ENCODE peak calls at places on chromosome 2, in eight cellular contexts. One of them, this sample, is unnamed.

GRCh38 chr2:182379235-182379634 is 47.6 kb downstream of the PDE1A start:
- DNase-seq in dorsolateral prefrontal cortex: no peak
- DNase-seq in transverse colon: no peak
- DNase-seq in testis: no peak
- DNase-seq in ovary: no peak
- DNase-seq in heart right ventricle: no peak
- DNase-seq in endodermal cell: no peak
- DNase-seq in right lobe of liver: no peak
- DNase-seq in this sample: no peak

GRCh38 chr2:74806913-74807312 is 27.0 kb upstream of the HK2 start:
- DNase-seq in dorsolateral prefrontal cortex: no peak
- DNase-seq in transverse colon: no peak
- DNase-seq in testis: no peak
- DNase-seq in ovary: no peak
- DNase-seq in heart right ventricle: no peak
- DNase-seq in endodermal cell: no peak
- DNase-seq in right lobe of liver: no peak
- DNase-seq in this sample: no peak

GRCh38 chr2:102505290-102505689 is 32.3 kb downstream of the SLC9A4 start:
- DNase-seq in dorsolateral prefrontal cortex: no peak
- DNase-seq in transverse colon: peak
- DNase-seq in testis: no peak
- DNase-seq in ovary: no peak
- DNase-seq in heart right ventricle: no peak
- DNase-seq in endodermal cell: no peak
- DNase-seq in right lobe of liver: no peak
- DNase-seq in this sample: peak

GRCh38 chr2:85537600-85538506 is 1.1 kb upstream of the MAT2A start:
- DNase-seq in dorsolateral prefrontal cortex: peak
- DNase-seq in transverse colon: peak
- DNase-seq in testis: peak
- DNase-seq in ovary: peak
- DNase-seq in heart right ventricle: peak
- DNase-seq in endodermal cell: peak
- DNase-seq in right lobe of liver: peak
- DNase-seq in this sample: peak

GRCh38 chr2:149650006-149650405 is 62.4 kb upstream of the MMADHC start:
- DNase-seq in dorsolateral prefrontal cortex: no peak
- DNase-seq in transverse colon: no peak
- DNase-seq in testis: no peak
- DNase-seq in ovary: no peak
- DNase-seq in heart right ventricle: no peak
- DNase-seq in endodermal cell: no peak
- DNase-seq in right lobe of liver: no peak
- DNase-seq in this sample: no peak

GRCh38 chr2:216858312-216858711 is 1.6 kb downstream of the TNP1 start:
- DNase-seq in dorsolateral prefrontal cortex: no peak
- DNase-seq in transverse colon: no peak
- DNase-seq in testis: no peak
- DNase-seq in ovary: no peak
- DNase-seq in heart right ventricle: no peak
- DNase-seq in endodermal cell: no peak
- DNase-seq in right lobe of liver: no peak
- DNase-seq in this sample: no peak

GRCh38 chr2:98013407-98014042 is 17.8 kb upstream of the TMEM131 start:
- DNase-seq in dorsolateral prefrontal cortex: no peak
- DNase-seq in transverse colon: no peak
- DNase-seq in testis: no peak
- DNase-seq in ovary: no peak
- DNase-seq in heart right ventricle: no peak
- DNase-seq in endodermal cell: peak
- DNase-seq in right lobe of liver: no peak
- DNase-seq in this sample: no peak

GRCh38 chr2:242020196-242021004 is 150.9 kb downstream of the RTP5 start:
- DNase-seq in dorsolateral prefrontal cortex: peak
- DNase-seq in transverse colon: peak
- DNase-seq in testis: peak
- DNase-seq in ovary: peak
- DNase-seq in heart right ventricle: no peak
- DNase-seq in endodermal cell: no peak
- DNase-seq in right lobe of liver: no peak
- DNase-seq in this sample: no peak

GRCh38 chr2:72572501-72572900 is 253.3 kb downstream of the EXOC6B start:
- DNase-seq in dorsolateral prefrontal cortex: no peak
- DNase-seq in transverse colon: no peak
- DNase-seq in testis: no peak
- DNase-seq in ovary: no peak
- DNase-seq in heart right ventricle: no peak
- DNase-seq in endodermal cell: no peak
- DNase-seq in right lobe of liver: no peak
- DNase-seq in this sample: no peak

GRCh38 chr2:173400760-173401159 is 46.1 kb downstream of the CDCA7 start:
- DNase-seq in dorsolateral prefrontal cortex: no peak
- DNase-seq in transverse colon: no peak
- DNase-seq in testis: no peak
- DNase-seq in ovary: no peak
- DNase-seq in heart right ventricle: no peak
- DNase-seq in endodermal cell: peak
- DNase-seq in right lobe of liver: no peak
- DNase-seq in this sample: peak
- H3K4me3 ChIP-seq in dorsolateral prefrontal cortex: no peak
- H3K4me3 ChIP-seq in transverse colon: no peak
- H3K4me3 ChIP-seq in testis: no peak
- H3K4me3 ChIP-seq in ovary: no peak
- H3K4me3 ChIP-seq in heart right ventricle: no peak
- H3K4me3 ChIP-seq in endodermal cell: no peak
- H3K4me3 ChIP-seq in right lobe of liver: no peak
- H3K4me3 ChIP-seq in this sample: peak

GRCh38 chr2:123438277-123439050 is 586.6 kb upstream of the CNTNAP5 start:
- DNase-seq in dorsolateral prefrontal cortex: no peak
- DNase-seq in transverse colon: no peak
- DNase-seq in testis: no peak
- DNase-seq in ovary: no peak
- DNase-seq in heart right ventricle: no peak
- DNase-seq in endodermal cell: no peak
- DNase-seq in right lobe of liver: no peak
- DNase-seq in this sample: no peak

GRCh38 chr2:123434681-123435080 is 590.4 kb upstream of the CNTNAP5 start:
- DNase-seq in dorsolateral prefrontal cortex: no peak
- DNase-seq in transverse colon: no peak
- DNase-seq in testis: no peak
- DNase-seq in ovary: no peak
- DNase-seq in heart right ventricle: no peak
- DNase-seq in endodermal cell: no peak
- DNase-seq in right lobe of liver: no peak
- DNase-seq in this sample: no peak
- H3K4me3 ChIP-seq in dorsolateral prefrontal cortex: no peak
- H3K4me3 ChIP-seq in transverse colon: no peak
- H3K4me3 ChIP-seq in testis: no peak
- H3K4me3 ChIP-seq in ovary: no peak
- H3K4me3 ChIP-seq in heart right ventricle: no peak
- H3K4me3 ChIP-seq in endodermal cell: no peak
- H3K4me3 ChIP-seq in right lobe of liver: no peak
- H3K4me3 ChIP-seq in this sample: no peak

GRCh38 chr2:143087033-143087432 is 42.2 kb upstream of the ARHGAP15 start:
- DNase-seq in dorsolateral prefrontal cortex: no peak
- DNase-seq in transverse colon: no peak
- DNase-seq in testis: no peak
- DNase-seq in ovary: no peak
- DNase-seq in heart right ventricle: no peak
- DNase-seq in endodermal cell: no peak
- DNase-seq in right lobe of liver: no peak
- DNase-seq in this sample: no peak

GRCh38 chr2:143081616-143082015 is 47.6 kb upstream of the ARHGAP15 start:
- DNase-seq in dorsolateral prefrontal cortex: no peak
- DNase-seq in transverse colon: no peak
- DNase-seq in testis: no peak
- DNase-seq in ovary: no peak
- DNase-seq in heart right ventricle: no peak
- DNase-seq in endodermal cell: no peak
- DNase-seq in right lobe of liver: no peak
- DNase-seq in this sample: no peak

GRCh38 chr2:143083636-143084035 is 45.6 kb upstream of the ARHGAP15 start:
- DNase-seq in dorsolateral prefrontal cortex: no peak
- DNase-seq in transverse colon: no peak
- DNase-seq in testis: no peak
- DNase-seq in ovary: no peak
- DNase-seq in heart right ventricle: no peak
- DNase-seq in endodermal cell: no peak
- DNase-seq in right lobe of liver: no peak
- DNase-seq in this sample: peak

GRCh38 chr2:143085125-143085784 is 44.0 kb upstream of the ARHGAP15 start:
- DNase-seq in dorsolateral prefrontal cortex: no peak
- DNase-seq in transverse colon: no peak
- DNase-seq in testis: no peak
- DNase-seq in ovary: no peak
- DNase-seq in heart right ventricle: no peak
- DNase-seq in endodermal cell: no peak
- DNase-seq in right lobe of liver: no peak
- DNase-seq in this sample: no peak
- H3K4me3 ChIP-seq in dorsolateral prefrontal cortex: no peak
- H3K4me3 ChIP-seq in transverse colon: no peak
- H3K4me3 ChIP-seq in testis: no peak
- H3K4me3 ChIP-seq in ovary: no peak
- H3K4me3 ChIP-seq in heart right ventricle: no peak
- H3K4me3 ChIP-seq in endodermal cell: no peak
- H3K4me3 ChIP-seq in right lobe of liver: no peak
- H3K4me3 ChIP-seq in this sample: no peak

DNA sequence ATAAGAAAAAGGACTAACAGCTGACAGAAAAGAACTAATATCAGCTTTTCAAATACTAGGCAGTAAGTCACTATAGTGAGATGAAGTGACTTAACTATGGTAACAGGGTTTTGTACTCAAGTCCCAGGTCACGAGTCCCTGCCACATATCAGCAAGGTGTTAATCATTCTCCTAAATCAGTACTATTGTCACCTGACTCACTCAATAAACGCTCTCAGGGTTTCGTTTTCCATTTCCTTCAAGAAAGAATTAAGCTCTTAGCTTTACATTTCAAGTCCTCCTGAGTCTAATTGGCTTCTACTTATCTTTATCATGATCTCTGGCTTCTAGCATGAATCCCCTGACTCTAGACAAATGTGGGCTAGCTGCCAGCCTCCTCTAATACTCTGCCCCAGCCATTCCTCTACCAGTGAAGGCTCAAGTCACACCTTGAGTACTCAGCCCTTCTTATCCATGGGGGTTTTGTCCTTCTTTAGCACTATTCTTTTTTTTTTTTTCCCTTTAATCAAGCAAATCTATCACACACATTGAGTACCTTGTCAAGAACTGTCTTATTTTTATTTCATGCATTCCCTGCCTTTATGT is 20.1 kb downstream of the BUB1 start:
- DNase-seq in dorsolateral prefrontal cortex: no peak
- DNase-seq in transverse colon: peak
- DNase-seq in testis: no peak
- DNase-seq in ovary: no peak
- DNase-seq in heart right ventricle: no peak
- DNase-seq in endodermal cell: no peak
- DNase-seq in right lobe of liver: no peak
- DNase-seq in this sample: no peak
- H3K4me3 ChIP-seq in dorsolateral prefrontal cortex: no peak
- H3K4me3 ChIP-seq in transverse colon: peak
- H3K4me3 ChIP-seq in testis: no peak
- H3K4me3 ChIP-seq in ovary: no peak
- H3K4me3 ChIP-seq in heart right ventricle: no peak
- H3K4me3 ChIP-seq in endodermal cell: no peak
- H3K4me3 ChIP-seq in right lobe of liver: no peak
- H3K4me3 ChIP-seq in this sample: no peak

DNA sequence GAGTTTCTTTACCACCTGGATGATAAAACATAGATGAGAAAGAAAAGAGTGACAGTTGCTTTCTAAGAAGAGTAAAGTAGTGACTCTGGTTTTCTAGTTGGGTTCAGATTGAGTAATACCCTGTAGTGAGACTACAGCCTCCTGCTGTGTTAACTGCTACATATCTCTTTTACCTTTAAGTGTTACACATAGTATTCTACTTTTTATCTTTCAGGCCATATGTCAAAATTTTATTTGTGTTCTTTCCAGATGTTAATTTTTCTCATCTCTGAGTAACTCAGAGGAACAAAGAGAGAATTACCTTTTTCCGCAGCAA is 348.2 kb downstream of the CTNNA2 start:
- DNase-seq in dorsolateral prefrontal cortex: no peak
- DNase-seq in transverse colon: no peak
- DNase-seq in testis: no peak
- DNase-seq in ovary: no peak
- DNase-seq in heart right ventricle: no peak
- DNase-seq in endodermal cell: no peak
- DNase-seq in right lobe of liver: no peak
- DNase-seq in this sample: no peak
- H3K4me3 ChIP-seq in dorsolateral prefrontal cortex: no peak
- H3K4me3 ChIP-seq in transverse colon: no peak
- H3K4me3 ChIP-seq in testis: no peak
- H3K4me3 ChIP-seq in ovary: no peak
- H3K4me3 ChIP-seq in heart right ventricle: no peak
- H3K4me3 ChIP-seq in endodermal cell: no peak
- H3K4me3 ChIP-seq in right lobe of liver: no peak
- H3K4me3 ChIP-seq in this sample: no peak

GRCh38 chr2:1484131-1484884 is 71.0 kb downstream of the TPO start:
- DNase-seq in dorsolateral prefrontal cortex: peak
- DNase-seq in transverse colon: no peak
- DNase-seq in testis: no peak
- DNase-seq in ovary: no peak
- DNase-seq in heart right ventricle: no peak
- DNase-seq in endodermal cell: peak
- DNase-seq in right lobe of liver: no peak
- DNase-seq in this sample: no peak
- H3K4me3 ChIP-seq in dorsolateral prefrontal cortex: no peak
- H3K4me3 ChIP-seq in transverse colon: no peak
- H3K4me3 ChIP-seq in testis: no peak
- H3K4me3 ChIP-seq in ovary: no peak
- H3K4me3 ChIP-seq in heart right ventricle: no peak
- H3K4me3 ChIP-seq in endodermal cell: no peak
- H3K4me3 ChIP-seq in right lobe of liver: no peak
- H3K4me3 ChIP-seq in this sample: no peak

DNA sequence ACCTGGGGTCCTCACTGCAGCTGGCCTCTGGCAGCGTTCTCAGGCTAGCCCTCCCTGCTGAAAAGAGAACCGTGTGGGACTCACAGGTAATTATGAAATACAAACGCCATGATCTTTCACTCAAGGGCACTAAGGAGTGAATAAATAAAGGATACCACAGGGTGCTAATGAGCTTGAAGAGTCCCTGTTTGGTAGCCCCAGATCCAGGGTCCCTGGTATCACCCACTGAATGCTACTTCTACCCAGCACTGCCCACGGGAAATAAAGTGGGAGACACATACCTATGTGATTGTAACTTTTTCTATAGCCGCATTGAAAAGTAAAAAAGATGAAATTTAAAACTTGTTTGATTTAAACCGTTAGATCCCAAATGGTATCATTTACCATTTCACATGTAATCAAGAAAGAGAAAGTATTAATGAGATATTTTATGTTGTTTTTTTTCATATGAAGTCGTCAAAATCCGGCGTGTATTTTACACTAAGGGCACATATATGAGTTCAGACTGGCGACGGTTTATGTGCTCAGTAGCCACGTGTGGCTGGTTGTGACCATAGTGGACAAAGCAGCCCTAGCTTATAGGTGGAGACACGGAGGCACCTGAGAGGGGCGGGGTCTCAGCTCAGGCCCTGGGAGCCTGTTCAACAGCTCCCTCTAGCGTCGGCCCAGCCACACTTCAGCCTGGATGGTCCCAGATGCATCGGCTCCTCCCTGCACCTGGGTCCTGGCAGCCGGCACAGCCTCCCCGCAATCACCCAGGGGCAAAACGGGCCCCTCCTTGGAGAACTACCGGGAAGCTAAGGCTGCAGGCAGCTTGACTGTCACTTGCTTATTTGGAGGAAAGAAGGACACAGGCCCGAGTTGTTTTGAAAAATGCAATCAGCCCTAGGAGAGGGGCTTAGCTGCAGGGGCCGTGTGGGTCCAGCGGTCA is 39.2 kb downstream of the ODC1 start:
- DNase-seq in dorsolateral prefrontal cortex: peak
- DNase-seq in transverse colon: peak
- DNase-seq in testis: peak
- DNase-seq in ovary: peak
- DNase-seq in heart right ventricle: peak
- DNase-seq in endodermal cell: peak
- DNase-seq in right lobe of liver: peak
- DNase-seq in this sample: peak
- H3K4me3 ChIP-seq in dorsolateral prefrontal cortex: no peak
- H3K4me3 ChIP-seq in transverse colon: peak
- H3K4me3 ChIP-seq in testis: no peak
- H3K4me3 ChIP-seq in ovary: no peak
- H3K4me3 ChIP-seq in heart right ventricle: no peak
- H3K4me3 ChIP-seq in endodermal cell: no peak
- H3K4me3 ChIP-seq in right lobe of liver: peak
- H3K4me3 ChIP-seq in this sample: no peak